ENCODE peak calls at places on chromosomes 4 and X, in eight cellular contexts. N, K, Z, Y, X, E, R and H are unnamed samples.

GRCh38 chr4:173264245-173264959 is 69.8 kb downstream of the HMGB2 start:
- DNase-seq in E (peak), N (no peak), R (peak), K (peak), X (peak), Z (no peak), Y (peak), H (no peak)

GRCh38 chr4:115529126-115529525 is 415.7 kb upstream of the NDST4 start:
- DNase-seq in Z (no peak), R (no peak), E (no peak), N (no peak), K (no peak), X (no peak), Y (no peak), H (no peak)

GRCh38 chrX:68238568-68238967 is 194.7 kb downstream of the OPHN1 start:
- DNase-seq in N (no peak), E (no peak), X (no peak), Z (peak), Y (peak), K (no peak), R (no peak), H (no peak)

GRCh38 chr4:169660929-169661328 is 40.6 kb downstream of the CLCN3 start:
- DNase-seq in R (no peak), Y (peak), K (no peak), Z (no peak), X (no peak), N (no peak), E (no peak), H (no peak)

GRCh38 chrX:42680651-42681050 is 97.3 kb downstream of the PPP1R2C start:
- DNase-seq in E (peak), K (no peak), R (no peak), Y (no peak), X (no peak), Z (no peak), N (no peak), H (no peak)

GRCh38 chrX:25015486-25016360 is at the start of gene ARX:
- DNase-seq in Z (peak), Y (peak), R (no peak), X (peak), K (peak), N (peak), E (peak), H (peak)

GRCh38 chr4:181745933-181746627 is 497.1 kb upstream of the TENM3 start:
- DNase-seq in K (no peak), N (no peak), E (no peak), Z (no peak), R (no peak), X (no peak), Y (no peak), H (no peak)

GRCh38 chr4:866761-867390 is 40.9 kb upstream of the CPLX1 start:
- DNase-seq in Y (no peak), Z (no peak), R (no peak), X (no peak), N (no peak), K (no peak), E (no peak), H (no peak)

GRCh38 chr4:67762091-67762490 is 7.9 kb upstream of the GNRHR start:
- DNase-seq in N (no peak), Y (no peak), Z (no peak), X (no peak), K (no peak), E (peak), R (no peak), H (no peak)

GRCh38 chr4:107988763-107989035 is 990 bp upstream of the HADH start:
- DNase-seq in N (peak), R (no peak), K (no peak), Z (no peak), X (peak), Y (no peak), E (no peak), H (no peak)

GRCh38 chr4:76251448-76252270 is at the start of gene FAM47E:
- DNase-seq in X (peak), Z (peak), K (peak), R (peak), E (peak), N (peak), Y (peak), H (peak)

GRCh38 chr4:57430706-57431105 is 320.5 kb upstream of the IGFBP7 start:
- DNase-seq in Y (no peak), N (no peak), R (no peak), E (no peak), Z (no peak), X (no peak), K (no peak), H (no peak)

GRCh38 chr4:42568610-42569207 is 88.2 kb downstream of the ATP8A1 start:
- DNase-seq in N (peak), K (peak), R (peak), E (peak), Z (peak), X (peak), Y (peak), H (peak)

GRCh38 chrX:39527045-39527444 is 570.7 kb downstream of the BCOR start:
- DNase-seq in X (no peak), K (no peak), N (no peak), Z (no peak), Y (peak), R (no peak), E (no peak), H (no peak)

GRCh38 chrX:96761566-96761965 is 76.9 kb downstream of the DIAPH2 start:
- DNase-seq in E (no peak), K (no peak), Y (no peak), Z (no peak), R (no peak), X (no peak), N (no peak), H (no peak)

GRCh38 chrX:102085706-102086105 is 39.8 kb upstream of the TCEAL2 start:
- DNase-seq in K (no peak), R (no peak), N (no peak), E (peak), X (no peak), Z (no peak), Y (peak), H (no peak)

GRCh38 chr4:24601121-24601520 is 16.8 kb upstream of the DHX15 start:
- DNase-seq in Z (no peak), N (no peak), E (no peak), K (no peak), R (no peak), Y (no peak), X (no peak), H (no peak)

GRCh38 chr4:82614868-82615449 is 53.2 kb upstream of the TMEM150C start:
- DNase-seq in X (no peak), Z (no peak), N (no peak), K (no peak), E (no peak), R (no peak), Y (no peak), H (no peak)

GRCh38 chrX:21132686-21133393 is 241.4 kb upstream of the CNKSR2 start:
- DNase-seq in R (no peak), N (no peak), K (no peak), Y (no peak), Z (no peak), X (no peak), E (no peak), H (no peak)

GRCh38 chr4:153233761-153234371 is 29.6 kb downstream of the TRIM2 start:
- DNase-seq in R (peak), K (no peak), E (peak), X (peak), Z (peak), N (no peak), Y (no peak), H (no peak)

GRCh38 chr4:68271851-68272756 is 26.6 kb upstream of the TMPRSS11B start:
- DNase-seq in Y (peak), K (no peak), E (peak), X (no peak), Z (peak), N (no peak), R (no peak), H (no peak)

GRCh38 chr4:99816611-99817309 is at the start of gene DAPP1:
- DNase-seq in E (no peak), R (peak), Y (peak), K (peak), N (peak), Z (no peak), X (peak), H (no peak)

GRCh38 chrX:110755611-110756010 is 40.0 kb downstream of the CHRDL1 start:
- DNase-seq in Y (no peak), E (no peak), X (no peak), N (no peak), R (no peak), K (no peak), Z (no peak), H (no peak)

GRCh38 chrX:130393451-130394074 is 8.1 kb upstream of the GPR119 start:
- DNase-seq in Y (peak), K (peak), R (no peak), N (no peak), X (peak), E (peak), Z (peak), H (peak)

GRCh38 chrX:135713795-135714194 is 356 bp downstream of the CT45A1 start:
- DNase-seq in E (no peak), X (no peak), Z (no peak), N (no peak), R (no peak), K (no peak), Y (no peak), H (no peak)

GRCh38 chrX:45196701-45197100 is 4.0 kb downstream of the DIPK2B start:
- DNase-seq in Z (no peak), X (no peak), E (peak), R (no peak), Y (no peak), N (no peak), K (no peak), H (no peak)

GRCh38 chrX:106952988-106953387 is 32.8 kb downstream of the CLDN2 start:
- DNase-seq in Z (peak), N (no peak), X (no peak), R (no peak), E (peak), K (no peak), Y (peak), H (no peak)

GRCh38 chrX:14051416-14051815 is 21.7 kb upstream of the GEMIN8 start:
- DNase-seq in N (no peak), E (no peak), X (no peak), K (no peak), R (no peak), Y (no peak), Z (peak), H (no peak)

GRCh38 chr4:16199132-16199531 is 27.1 kb downstream of the TAPT1 start:
- DNase-seq in E (peak), K (no peak), N (no peak), Y (peak), R (no peak), X (no peak), Z (peak), H (no peak)

GRCh38 chr4:20084488-20084887 is 167.2 kb upstream of the SLIT2 start:
- DNase-seq in Y (peak), K (no peak), E (no peak), Z (no peak), R (no peak), N (no peak), X (no peak), H (no peak)

GRCh38 chr4:132063829-132064228 is 1085.3 kb upstream of the PCDH10 start:
- DNase-seq in E (peak), Z (no peak), K (no peak), R (no peak), Y (no peak), N (no peak), X (no peak), H (no peak)

GRCh38 chr4:139978692-139979091 is 175.3 kb downstream of the MAML3 start:
- DNase-seq in Y (peak), K (no peak), N (no peak), R (no peak), Z (no peak), E (no peak), X (no peak), H (no peak)

GRCh38 chr4:169278669-169279068 is 7.9 kb upstream of the SH3RF1 start:
- DNase-seq in R (no peak), Z (no peak), K (no peak), N (no peak), X (no peak), Y (no peak), E (no peak), H (no peak)

GRCh38 chr4:123787710-123788109 is 391.1 kb downstream of the SPRY1 start:
- DNase-seq in Y (no peak), R (no peak), Z (no peak), N (no peak), X (no peak), E (no peak), K (no peak), H (peak)

GRCh38 chrX:71657267-71657666 is 10.1 kb upstream of the LOC101059915 start:
- DNase-seq in N (no peak), R (no peak), E (no peak), Y (no peak), X (no peak), Z (peak), K (no peak), H (no peak)

DNA sequence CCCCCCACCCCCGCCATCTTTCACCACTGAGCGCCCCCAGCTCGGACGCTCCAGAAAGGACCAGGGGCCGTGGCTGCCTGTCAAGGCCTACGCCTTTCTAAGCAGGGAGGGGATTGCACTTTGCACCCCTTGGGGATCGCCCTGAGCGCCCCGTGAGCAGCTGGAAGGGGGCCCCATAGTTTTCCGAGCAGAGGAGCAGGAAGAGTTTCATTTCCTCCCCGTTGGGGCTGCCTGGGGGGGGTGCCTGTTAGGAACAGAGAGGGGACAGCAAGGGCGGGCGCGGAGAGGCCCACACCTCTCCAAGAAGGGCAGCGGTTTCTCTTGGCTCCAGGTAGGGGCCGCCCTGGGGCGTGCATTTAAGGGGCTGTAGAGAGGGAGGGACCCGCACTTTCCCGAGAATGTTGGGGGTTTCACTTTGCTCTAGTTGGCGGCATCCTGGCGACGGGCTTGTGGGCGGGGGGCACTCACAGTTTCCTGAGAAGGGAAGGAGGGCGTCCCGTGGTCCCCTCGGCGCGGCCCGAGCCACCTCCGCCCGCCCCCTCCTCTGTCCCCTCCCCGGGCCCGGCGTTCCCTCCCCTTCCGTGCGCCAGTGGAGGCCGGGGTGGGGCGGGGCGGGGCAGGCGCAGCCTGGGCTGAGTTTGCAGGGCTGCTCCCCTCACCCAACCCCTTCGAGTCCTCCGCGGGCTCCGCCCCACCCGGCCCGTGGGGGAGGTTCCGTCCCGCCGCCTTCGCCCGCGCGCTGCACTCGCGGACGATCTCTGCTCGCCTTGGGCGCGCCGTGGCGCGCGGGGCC is 82.3 kb upstream of the CD99 start:
- DNase-seq in X (peak), E (peak), Z (peak), R (peak), K (peak), N (peak), Y (peak), H (peak)
- TF ChIP-seq POLR2A in X (peak), E (peak), Z (peak), R (no peak), K (no peak), N (no peak), Y (peak), H (peak)

DNA sequence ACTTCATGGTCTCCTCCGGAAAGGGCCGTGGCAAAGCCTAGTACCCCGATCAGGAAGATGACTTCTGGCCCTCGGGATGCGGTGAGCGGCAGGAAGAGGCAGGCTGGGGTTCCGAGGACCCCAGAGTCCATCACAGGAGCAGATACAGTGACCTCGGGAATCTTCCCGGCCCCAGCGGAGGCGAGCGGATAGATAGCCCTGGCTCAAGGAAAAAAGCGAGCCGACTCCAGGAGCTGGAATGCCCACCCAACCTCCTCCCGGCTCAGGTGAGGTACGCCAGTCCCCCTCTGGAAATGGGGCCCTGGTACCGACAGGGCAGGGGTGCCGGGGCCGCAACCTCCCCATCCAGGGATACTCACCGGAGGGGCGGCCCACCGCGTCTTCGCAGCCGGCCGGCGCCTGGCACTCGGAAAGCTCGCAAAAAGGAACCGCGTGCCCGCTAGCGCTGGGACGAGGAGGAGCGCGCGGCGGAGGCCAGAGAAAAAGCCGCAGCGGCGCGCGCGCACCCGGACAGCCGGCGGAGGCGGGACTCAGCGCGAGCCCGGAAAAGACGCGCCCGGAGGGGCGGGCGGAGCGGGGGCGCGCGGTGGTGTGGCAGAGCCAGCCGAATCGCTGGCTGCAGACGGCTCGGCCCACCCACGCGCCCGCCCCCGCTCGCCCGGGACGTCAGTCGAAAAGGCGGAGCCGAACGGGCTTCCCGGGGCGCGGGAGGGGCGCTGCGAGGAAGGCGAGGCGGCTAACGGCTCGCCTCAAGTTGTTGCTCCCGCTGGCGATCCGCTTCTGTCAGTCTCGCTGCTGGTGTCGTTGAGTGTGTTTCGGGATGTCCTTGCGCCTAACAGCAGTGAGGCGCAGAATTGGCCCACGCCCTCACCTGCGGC is at the start of gene ACSL4:
- DNase-seq in Y (peak), Z (peak), R (peak), K (peak), N (peak), X (peak), E (peak), H (peak)
- TF ChIP-seq POLR2A in Y (peak), Z (no peak), R (peak), K (no peak), N (peak), X (peak), E (peak), H (peak)

GRCh38 chrX:367866-368265 is 18.8 kb downstream of the PPP2R3B start:
- DNase-seq in X (no peak), E (no peak), K (no peak), Y (no peak), N (no peak), R (no peak), Z (no peak), H (no peak)
- TF ChIP-seq POLR2A in X (no peak), E (no peak), K (no peak), Y (no peak), N (no peak), R (no peak), Z (no peak), H (no peak)

GRCh38 chr4:25913851-25914669 is at the start of gene SMIM20:
- DNase-seq in Z (peak), E (peak), R (peak), Y (peak), K (peak), N (peak), X (peak), H (peak)
- TF ChIP-seq POLR2A in Z (peak), E (peak), R (peak), Y (peak), K (no peak), N (no peak), X (peak), H (peak)

DNA sequence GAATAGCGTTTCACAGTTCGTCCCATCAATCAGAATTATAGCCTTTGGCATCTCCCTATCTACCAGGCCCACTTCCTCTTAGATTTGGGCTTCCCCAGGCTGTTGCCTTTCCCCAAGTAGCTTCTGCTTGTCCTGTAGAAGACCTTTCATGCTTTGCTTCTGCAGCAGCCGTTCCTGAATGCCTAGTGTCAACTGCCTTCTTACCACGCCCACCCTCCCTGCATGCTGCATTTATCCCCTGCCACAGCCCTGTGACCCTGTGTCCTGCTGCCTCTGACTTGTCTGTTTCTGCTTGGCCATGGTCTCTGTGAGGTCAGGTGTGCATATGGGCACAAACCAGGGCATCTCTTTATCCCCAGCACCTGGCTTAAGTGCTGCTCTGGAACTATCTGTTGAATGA is 56.3 kb downstream of the HTT start:
- DNase-seq in E (no peak), K (no peak), Z (no peak), N (no peak), X (no peak), Y (no peak), R (no peak), H (no peak)
- TF ChIP-seq POLR2A in E (no peak), K (no peak), Z (no peak), N (no peak), X (no peak), Y (no peak), R (no peak), H (no peak)

DNA sequence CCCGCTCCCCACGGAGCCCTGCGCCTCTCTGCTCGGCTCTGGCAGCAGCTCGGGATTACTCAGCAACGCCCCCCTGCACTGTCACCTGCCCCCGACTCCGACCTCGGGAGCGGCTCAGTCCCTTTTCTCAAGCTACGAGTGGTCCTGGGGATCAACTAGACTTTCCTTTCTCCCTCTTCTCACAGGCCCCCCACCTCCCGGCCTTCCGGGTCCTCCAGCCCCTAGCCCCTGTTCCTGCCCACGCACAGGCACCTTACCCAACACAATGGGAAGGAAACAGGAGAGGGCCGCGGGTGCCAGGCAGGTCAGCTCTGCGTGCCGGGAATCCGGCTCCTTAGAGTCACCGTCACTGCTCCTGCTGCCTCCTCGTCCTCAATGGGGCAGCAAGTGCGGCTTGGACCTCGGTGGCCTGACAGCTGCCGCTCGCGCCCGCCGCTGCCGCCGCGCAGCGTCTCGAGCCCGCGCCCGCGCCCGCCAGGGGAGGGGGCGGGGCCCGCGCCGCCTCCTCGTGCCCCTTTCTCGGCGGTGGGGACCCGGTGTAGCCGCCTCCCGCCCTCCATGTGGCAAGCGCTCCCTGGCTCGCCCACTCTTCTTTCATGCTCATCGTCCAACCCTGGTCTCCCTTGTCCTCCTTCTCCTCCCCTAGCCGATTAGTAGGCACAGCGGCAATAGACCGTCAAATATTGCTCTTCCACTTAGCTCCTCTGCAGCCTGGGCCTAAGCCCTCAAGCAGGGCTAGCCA is at the start of gene RAB9B:
- DNase-seq in N (peak), R (peak), Y (peak), E (peak), K (peak), X (peak), Z (no peak), H (peak)
- TF ChIP-seq POLR2A in N (no peak), R (no peak), Y (no peak), E (no peak), K (no peak), X (no peak), Z (no peak), H (no peak)